ENCODE peak calls at places on chromosome 15, in ten cellular contexts. C is RWPE1; S is activated CD4-positive, alpha-beta T cell treated with anti-CD3 and anti-CD28 coated beads, Interleukin-2, amount 10 ng/mL, durations not matched to agents 7 days and 5 days; O is naive thymus-derived CD4-positive, alpha-beta T cell; D is effector CD4-positive, alpha-beta T cell; B is Karpas-422; G is colonic mucosa; Y is left ventricle myocardium superior; J is M059J; M is NCI-H345. A is an unnamed sample.

GRCh38 chr15:96088592-96088991 is 241.9 kb upstream of the NR2F2 start:
- DNase-seq in C (no peak), S (no peak), O (no peak), D (no peak), B (no peak), G (no peak), Y (no peak), J (no peak), M (no peak), A (no peak)

GRCh38 chr15:66803182-66803729 is 101.2 kb downstream of the SMAD6 start:
- DNase-seq in C (peak; percentile 96), S (no peak), O (no peak), D (no peak), B (no peak), G (peak; percentile 86), Y (peak; percentile 88), J (peak; percentile 99), M (no peak), A (peak; percentile 39)

GRCh38 chr15:89542369-89542768 is 32.9 kb upstream of the TICRR start:
- DNase-seq in C (no peak), S (no peak), O (no peak), D (no peak), B (no peak), G (no peak), Y (no peak), J (no peak), M (no peak), A (no peak)

GRCh38 chr15:74053941-74054529 is 28.3 kb downstream of the GOLGA6A start:
- DNase-seq in C (peak; percentile 87), S (peak; percentile 80), O (peak; percentile 71), D (peak; percentile 52), B (peak; percentile 84), G (peak; percentile 78), Y (peak; percentile 82), J (peak; percentile 43), M (peak; percentile 77), A (peak; percentile 66)

GRCh38 chr15:70091649-70092461 is 5.9 kb downstream of the TLE3 start:
- DNase-seq in C (peak; percentile 47), S (peak; percentile 20), O (no peak), D (no peak), B (no peak), G (peak; percentile 67), Y (no peak), J (peak; percentile 27), M (peak; percentile 65), A (no peak)

GRCh38 chr15:100762913-100763627 is 116.6 kb upstream of the ALDH1A3 start:
- DNase-seq in C (no peak), S (no peak), O (no peak), D (no peak), B (no peak), G (no peak), Y (no peak), J (peak; percentile 25), M (no peak), A (no peak)

GRCh38 chr15:67601008-67601620 is 58.6 kb downstream of the MAP2K5 start:
- DNase-seq in C (no peak), S (no peak), O (no peak), D (no peak), B (no peak), G (no peak), Y (no peak), J (no peak), M (no peak), A (no peak)

GRCh38 chr15:88450125-88450798 is 16.9 kb downstream of the MRPL46 start:
- DNase-seq in C (peak; percentile 72), S (peak; percentile 74), O (peak; percentile 72), D (peak; percentile 34), B (peak; percentile 91), G (peak; percentile 63), Y (peak; percentile 77), J (peak; percentile 46), M (peak; percentile 45), A (peak; percentile 56)

GRCh38 chr15:66254364-66255292 is 1.1 kb upstream of the MEGF11 start:
- DNase-seq in C (no peak), S (no peak), O (no peak), D (no peak), B (no peak), G (no peak), Y (no peak), J (no peak), M (no peak), A (no peak)

GRCh38 chr15:88012233-88012632 is 244.3 kb downstream of the NTRK3 start:
- DNase-seq in C (no peak), S (no peak), O (no peak), D (no peak), B (no peak), G (no peak), Y (peak; percentile 31), J (no peak), M (no peak), A (no peak)

GRCh38 chr15:100592898-100593297 is 9.1 kb downstream of the LINS1 start:
- DNase-seq in C (no peak), S (no peak), O (no peak), D (no peak), B (no peak), G (no peak), Y (no peak), J (peak; percentile 88), M (no peak), A (no peak)

GRCh38 chr15:42037650-42038049 is 16.8 kb upstream of the PLA2G4E start:
- DNase-seq in C (no peak), S (no peak), O (no peak), D (no peak), B (no peak), G (peak; percentile 87), Y (peak; percentile 54), J (no peak), M (peak; percentile 94), A (no peak)

GRCh38 chr15:40843885-40844542 is at the start of gene SPINT1:
- DNase-seq in C (peak; percentile 64), S (peak; percentile 29), O (peak; percentile 81), D (no peak), B (no peak), G (peak; percentile 82), Y (peak; percentile 38), J (no peak), M (peak; percentile 49), A (no peak)

GRCh38 chr15:73389539-73389938 is 20.8 kb upstream of the HCN4 start:
- DNase-seq in C (no peak), S (no peak), O (no peak), D (no peak), B (no peak), G (no peak), Y (no peak), J (no peak), M (no peak), A (no peak)

GRCh38 chr15:83289160-83289559 is 4.7 kb upstream of the BNC1 start:
- DNase-seq in C (no peak), S (no peak), O (no peak), D (no peak), B (no peak), G (no peak), Y (no peak), J (peak; percentile 55), M (no peak), A (no peak)

GRCh38 chr15:57489122-57489521 is 102.6 kb upstream of the MYZAP start:
- DNase-seq in C (no peak), S (no peak), O (no peak), D (no peak), B (no peak), G (no peak), Y (no peak), J (no peak), M (no peak), A (no peak)

GRCh38 chr15:20645956-20646355 is 104.4 kb upstream of the GOLGA6L6 start:
- DNase-seq in C (no peak), S (peak; percentile 75), O (no peak), D (no peak), B (no peak), G (no peak), Y (peak; percentile 31), J (peak; percentile 5), M (no peak), A (no peak)

GRCh38 chr15:89368566-89369223 is 34.1 kb upstream of the POLG start:
- DNase-seq in C (no peak), S (no peak), O (no peak), D (no peak), B (no peak), G (no peak), Y (no peak), J (no peak), M (no peak), A (no peak)

GRCh38 chr15:57606816-57607215 is 15.1 kb downstream of the MYZAP start:
- DNase-seq in C (no peak), S (no peak), O (no peak), D (no peak), B (no peak), G (no peak), Y (no peak), J (no peak), M (no peak), A (no peak)

GRCh38 chr15:98169551-98169950 is 209.0 kb downstream of the ARRDC4 start:
- DNase-seq in C (no peak), S (no peak), O (no peak), D (no peak), B (no peak), G (no peak), Y (no peak), J (no peak), M (no peak), A (peak; percentile 56)

GRCh38 chr15:64287953-64288352 is 68.0 kb downstream of the CSNK1G1 start:
- DNase-seq in C (no peak), S (no peak), O (no peak), D (no peak), B (no peak), G (no peak), Y (no peak), J (no peak), M (no peak), A (no peak)

GRCh38 chr15:85756411-85757072 is 38.2 kb downstream of the KLHL25 start:
- DNase-seq in C (no peak), S (no peak), O (no peak), D (no peak), B (no peak), G (no peak), Y (no peak), J (no peak), M (no peak), A (no peak)

GRCh38 chr15:89767411-89767915 is 8.7 kb upstream of the MESP2 start:
- DNase-seq in C (no peak), S (no peak), O (no peak), D (no peak), B (no peak), G (no peak), Y (no peak), J (peak; percentile 68), M (no peak), A (no peak)

GRCh38 chr15:99306694-99307338 is 55.5 kb downstream of the LRRC28 start:
- DNase-seq in C (no peak), S (no peak), O (no peak), D (no peak), B (no peak), G (no peak), Y (peak; percentile 45), J (peak; percentile 23), M (peak; percentile 70), A (no peak)

GRCh38 chr15:89837134-89837829 is 22.6 kb upstream of the ANPEP start:
- DNase-seq in C (no peak), S (no peak), O (no peak), D (no peak), B (no peak), G (no peak), Y (no peak), J (peak; percentile 81), M (no peak), A (no peak)

GRCh38 chr15:45784656-45785055 is 149.8 kb downstream of the SQOR start:
- DNase-seq in C (peak; percentile 62), S (no peak), O (no peak), D (no peak), B (no peak), G (no peak), Y (no peak), J (peak; percentile 11), M (no peak), A (no peak)

GRCh38 chr15:66835558-66835878 is 133.5 kb downstream of the SMAD6 start:
- DNase-seq in C (no peak), S (no peak), O (no peak), D (no peak), B (no peak), G (no peak), Y (peak; percentile 62), J (no peak), M (no peak), A (no peak)

GRCh38 chr15:44536962-44537727 is at the start of gene EIF3J:
- DNase-seq in C (peak; percentile 49), S (peak; percentile 94), O (peak; percentile 96), D (peak; percentile 92), B (peak; percentile 98), G (peak; percentile 94), Y (peak; percentile 97), J (peak; percentile 95), M (peak; percentile 89), A (peak; percentile 24)